ENCODE peak calls at places on chromosome 20, in ten cellular contexts. M, V, D, J, G, Z, Y, K, O and L are unnamed samples.

GRCh38 chr20:52493177-52493711 is 301.7 kb upstream of the ZFP64 start:
- DNase-seq in M (peak; percentile 80), V (no peak), D (no peak), J (no peak), G (peak; percentile 29), Z (no peak), Y (no peak), K (no peak), O (no peak), L (peak; percentile 33)

GRCh38 chr20:56160956-56161355 is 87.6 kb upstream of the MC3R start:
- DNase-seq in M (no peak), V (no peak), D (no peak), J (no peak), G (no peak), Z (no peak), Y (no peak), K (no peak), O (no peak), L (no peak)

GRCh38 chr20:825710-826421 is 7.6 kb upstream of the FAM110A start:
- DNase-seq in M (no peak), V (no peak), D (no peak), J (no peak), G (no peak), Z (no peak), Y (no peak), K (no peak), O (no peak), L (no peak)

GRCh38 chr20:258963-259362 is 1.4 kb downstream of the DEFB132 start:
- DNase-seq in M (peak; percentile 39), V (no peak), D (no peak), J (no peak), G (no peak), Z (no peak), Y (peak; percentile 33), K (no peak), O (no peak), L (no peak)

GRCh38 chr20:46084805-46085792 is 4.7 kb downstream of the NCOA5 start:
- DNase-seq in M (peak; percentile 72), V (no peak), D (no peak), J (peak; percentile 26), G (no peak), Z (no peak), Y (no peak), K (no peak), O (no peak), L (no peak)

GRCh38 chr20:63738687-63739128 is 868 bp upstream of the SLC2A4RG start:
- DNase-seq in M (no peak), V (peak; percentile 61), D (peak; percentile 79), J (no peak), G (peak; percentile 80), Z (no peak), Y (no peak), K (peak; percentile 77), O (peak; percentile 87), L (no peak)

GRCh38 chr20:59661621-59662020 is 57.3 kb downstream of the PHACTR3 start:
- DNase-seq in M (no peak), V (peak; percentile 14), D (no peak), J (no peak), G (no peak), Z (no peak), Y (no peak), K (no peak), O (no peak), L (no peak)

GRCh38 chr20:43066061-43066575 is 123.6 kb downstream of the PTPRT start:
- DNase-seq in M (no peak), V (no peak), D (no peak), J (no peak), G (no peak), Z (no peak), Y (no peak), K (no peak), O (no peak), L (no peak)

GRCh38 chr20:37435607-37436006 is 85.4 kb upstream of the NNAT start:
- DNase-seq in M (no peak), V (no peak), D (no peak), J (no peak), G (no peak), Z (no peak), Y (no peak), K (no peak), O (no peak), L (no peak)

GRCh38 chr20:53806683-53807401 is 213.2 kb upstream of the ZNF217 start:
- DNase-seq in M (no peak), V (no peak), D (no peak), J (no peak), G (no peak), Z (no peak), Y (no peak), K (no peak), O (no peak), L (no peak)

GRCh38 chr20:46139243-46139889 is 21.3 kb downstream of the CD40 start:
- DNase-seq in M (no peak), V (no peak), D (no peak), J (no peak), G (no peak), Z (no peak), Y (no peak), K (no peak), O (no peak), L (no peak)

GRCh38 chr20:57380081-57380750 is 11.0 kb upstream of the RBM38 start:
- DNase-seq in M (no peak), V (no peak), D (no peak), J (no peak), G (no peak), Z (peak; percentile 30), Y (no peak), K (no peak), O (no peak), L (no peak)

GRCh38 chr20:4956200-4956810 is 45.0 kb downstream of the SLC23A2 start:
- DNase-seq in M (peak; percentile 84), V (no peak), D (no peak), J (peak; percentile 75), G (no peak), Z (no peak), Y (peak; percentile 34), K (no peak), O (no peak), L (no peak)

GRCh38 chr20:18052856-18053255 is 4.9 kb downstream of the OVOL2 start:
- DNase-seq in M (no peak), V (no peak), D (no peak), J (no peak), G (no peak), Z (no peak), Y (no peak), K (no peak), O (no peak), L (no peak)

GRCh38 chr20:35395728-35396127 is 16.0 kb downstream of the UQCC1 start:
- DNase-seq in M (peak; percentile 85), V (no peak), D (no peak), J (no peak), G (no peak), Z (no peak), Y (no peak), K (no peak), O (no peak), L (peak; percentile 42)
- TF ChIP-seq CTCF in M (peak; percentile 23), V (no peak), D (no peak), J (no peak), G (no peak), Z (no peak), Y (no peak), K (no peak), O (no peak), L (peak; percentile 34)

GRCh38 chr20:8310618-8311017 is 178.6 kb downstream of the PLCB1 start:
- DNase-seq in M (no peak), V (no peak), D (no peak), J (no peak), G (no peak), Z (no peak), Y (no peak), K (no peak), O (no peak), L (no peak)

GRCh38 chr20:8306916-8307315 is 174.8 kb downstream of the PLCB1 start:
- DNase-seq in M (no peak), V (no peak), D (no peak), J (no peak), G (no peak), Z (no peak), Y (no peak), K (no peak), O (no peak), L (no peak)

GRCh38 chr20:8305449-8305978 is 173.4 kb downstream of the PLCB1 start:
- DNase-seq in M (peak; percentile 45), V (peak; percentile 45), D (peak; percentile 61), J (peak; percentile 46), G (peak; percentile 51), Z (no peak), Y (peak; percentile 67), K (peak; percentile 19), O (peak; percentile 72), L (no peak)

GRCh38 chr20:8313073-8313472 is 181.0 kb downstream of the PLCB1 start:
- DNase-seq in M (no peak), V (no peak), D (no peak), J (no peak), G (no peak), Z (no peak), Y (no peak), K (no peak), O (no peak), L (no peak)

GRCh38 chr20:8309638-8310037 is 177.6 kb downstream of the PLCB1 start:
- DNase-seq in M (peak; percentile 24), V (no peak), D (no peak), J (no peak), G (no peak), Z (peak; percentile 48), Y (no peak), K (no peak), O (no peak), L (no peak)
- TF ChIP-seq CTCF in M (no peak), V (no peak), D (no peak), J (no peak), G (no peak), Z (no peak), Y (no peak), K (no peak), O (no peak), L (no peak)

GRCh38 chr20:47220161-47220582 is 136.3 kb downstream of the ZMYND8 start:
- DNase-seq in M (peak; percentile 55), V (no peak), D (no peak), J (peak; percentile 52), G (no peak), Z (no peak), Y (peak; percentile 10), K (peak; percentile 43), O (no peak), L (no peak)
- TF ChIP-seq CTCF in M (peak; percentile 68), V (no peak), D (peak; percentile 34), J (peak; percentile 78), G (peak; percentile 53), Z (peak; percentile 61), Y (peak; percentile 85), K (peak; percentile 46), O (peak; percentile 27), L (peak; percentile 59)

DNA sequence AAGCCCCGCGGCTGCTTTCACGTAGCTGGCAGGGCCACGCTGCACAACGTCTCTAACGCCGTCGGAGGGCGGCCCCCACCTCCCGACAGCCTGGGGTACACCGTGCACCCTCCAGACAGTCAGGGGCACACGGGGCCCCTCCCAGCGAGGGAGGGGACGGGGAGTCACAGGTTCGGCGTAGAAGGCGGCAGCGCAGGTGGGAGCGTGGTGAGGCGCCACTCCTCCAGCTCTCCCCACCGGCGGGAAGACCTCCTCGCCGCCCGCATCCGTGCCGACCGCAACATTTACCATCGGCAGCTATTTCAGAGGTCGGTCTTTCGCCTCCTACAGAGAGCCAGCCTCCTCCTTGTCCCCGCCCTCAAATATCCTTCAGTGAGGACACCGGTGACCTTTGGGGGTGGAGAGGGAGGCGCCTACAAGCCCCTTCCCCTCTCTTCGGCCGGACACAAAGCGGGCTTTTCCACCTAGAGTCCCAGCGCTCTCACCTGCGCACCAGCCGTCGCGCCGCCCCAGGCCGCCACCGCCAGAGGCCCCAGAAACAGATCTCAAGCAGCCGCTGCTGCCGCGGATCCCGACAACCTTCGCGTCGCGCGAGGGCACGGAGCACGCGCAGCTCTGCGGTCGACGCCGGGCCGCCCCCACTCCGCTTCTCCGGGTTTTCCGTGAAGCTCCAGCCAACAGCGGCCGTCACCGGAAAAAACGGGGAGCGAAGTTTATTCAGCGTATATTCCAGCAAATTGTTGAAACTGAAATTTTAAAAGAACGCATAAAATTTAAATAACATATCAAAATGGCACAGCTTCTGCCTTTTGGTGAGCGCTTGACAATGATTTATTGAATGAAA is at the start of gene MKKS:
- DNase-seq in M (peak; percentile 94), V (peak; percentile 92), D (peak; percentile 94), J (peak; percentile 80), G (peak; percentile 95), Z (peak; percentile 71), Y (peak; percentile 80), K (peak; percentile 90), O (peak; percentile 95), L (no peak)
- TF ChIP-seq CTCF in M (no peak), V (no peak), D (no peak), J (no peak), G (no peak), Z (peak; percentile 33), Y (no peak), K (peak; percentile 9), O (no peak), L (peak; percentile 20)